ENCODE peak calls at places on chromosomes 11 and 22, in seven cellular contexts. B is effector memory CD8-positive, alpha-beta T cell; P is RWPE2; Q is left ventricle myocardium superior; G is Right ventricle myocardium inferior; D is gastroesophageal sphincter; Z is gastrocnemius medialis. C is an unnamed sample.

GRCh38 chr11:103055174-103055890 is 36.6 kb downstream of the DCUN1D5 start:
- ATAC-seq in Q (no peak), G (no peak), B (peak), D (no peak), Z (no peak), P (peak), C (no peak)

GRCh38 chr22:35384567-35384966 is 3.7 kb downstream of the HMOX1 start:
- ATAC-seq in P (no peak), Q (no peak), Z (no peak), D (no peak), B (no peak), G (no peak), C (no peak)

GRCh38 chr11:74971424-74971823 is 17.3 kb upstream of the NEU3 start:
- ATAC-seq in Q (no peak), Z (no peak), G (no peak), B (no peak), D (no peak), P (no peak), C (no peak)

GRCh38 chr22:30490399-30490798 is 15.1 kb downstream of the SEC14L4 start:
- ATAC-seq in Z (no peak), P (no peak), Q (no peak), D (no peak), G (no peak), B (no peak), C (no peak)

GRCh38 chr11:111549196-111549868 is 8.8 kb downstream of the LAYN start:
- ATAC-seq in B (no peak), Z (no peak), P (no peak), D (no peak), G (no peak), Q (no peak), C (no peak)

GRCh38 chr22:45630436-45630835 is 41.2 kb upstream of the ATXN10 start:
- ATAC-seq in P (no peak), B (no peak), D (no peak), Q (no peak), G (no peak), Z (no peak), C (no peak)

GRCh38 chr11:62444271-62444833 is 25.5 kb downstream of the SCGB1A1 start:
- ATAC-seq in D (peak), Z (peak), B (peak), P (no peak), G (peak), Q (peak), C (peak)

GRCh38 chr11:985435-985834 is 51.1 kb downstream of the MUC6 start:
- ATAC-seq in Q (no peak), D (no peak), P (no peak), Z (no peak), B (no peak), G (no peak), C (no peak)

GRCh38 chr11:34616830-34617504 is 3.9 kb upstream of the EHF start:
- ATAC-seq in G (peak), P (no peak), Q (peak), B (no peak), D (no peak), Z (no peak), C (no peak)

GRCh38 chr11:57459112-57460016 is 964 bp upstream of the RTN4RL2 start:
- ATAC-seq in P (no peak), G (no peak), B (peak), Q (no peak), D (no peak), Z (peak), C (peak)

GRCh38 chr11:45864041-45864440 is 16.8 kb downstream of the CRY2 start:
- ATAC-seq in P (no peak), Z (no peak), B (no peak), Q (no peak), D (no peak), G (no peak), C (no peak)

GRCh38 chr11:34439521-34440258 is 956 bp downstream of the CAT start:
- ATAC-seq in D (no peak), G (no peak), Q (no peak), P (no peak), Z (no peak), B (no peak), C (no peak)

GRCh38 chr22:39908737-39909136 is 7.9 kb downstream of the GRAP2 start:
- ATAC-seq in Z (no peak), D (no peak), Q (no peak), G (no peak), P (peak), B (peak), C (no peak)

GRCh38 chr11:93528757-93529639 is 14.2 kb downstream of the SMCO4 start:
- ATAC-seq in Q (peak), P (no peak), B (no peak), G (peak), D (peak), Z (peak), C (no peak)

GRCh38 chr11:35473975-35474374 is 51.4 kb downstream of the PAMR1 start:
- ATAC-seq in Z (no peak), B (no peak), P (no peak), G (no peak), Q (no peak), D (no peak), C (no peak)

GRCh38 chr11:57406337-57406904 is 16.0 kb upstream of the PRG2 start:
- ATAC-seq in D (peak), G (peak), B (no peak), P (peak), Q (peak), Z (peak), C (peak)

GRCh38 chr11:65663634-65664200 is 1.0 kb upstream of the RELA start:
- ATAC-seq in Z (peak), P (peak), G (peak), D (peak), Q (peak), B (no peak), C (peak)

GRCh38 chr11:5620606-5621521 is 3.9 kb upstream of the TRIM34 start:
- ATAC-seq in Q (peak), Z (no peak), D (no peak), G (peak), B (no peak), P (peak), C (no peak)

GRCh38 chr11:130310622-130311021 is 4.1 kb downstream of the ZBTB44 start:
- ATAC-seq in G (no peak), Q (no peak), P (no peak), D (no peak), Z (no peak), B (no peak), C (no peak)

GRCh38 chr11:72783144-72783910 is 10.5 kb downstream of the STARD10 start:
- ATAC-seq in Q (no peak), P (no peak), B (no peak), G (no peak), Z (no peak), D (no peak), C (no peak)

GRCh38 chr22:35205956-35206355 is 51.3 kb upstream of the HMGXB4 start:
- ATAC-seq in G (no peak), B (no peak), P (peak), Q (no peak), Z (no peak), D (no peak), C (no peak)

GRCh38 chr11:46504817-46505613 is 88.8 kb downstream of the AMBRA1 start:
- ATAC-seq in P (no peak), Z (no peak), D (no peak), Q (peak), G (no peak), B (no peak), C (no peak)

GRCh38 chr11:11137339-11137738 is 215.7 kb downstream of the CSNK2A3 start:
- ATAC-seq in B (peak), Q (no peak), Z (no peak), G (no peak), P (no peak), D (no peak), C (no peak)

GRCh38 chr11:11640996-11641395 is 19.2 kb upstream of the GALNT18 start:
- ATAC-seq in Z (no peak), B (no peak), Q (no peak), D (no peak), P (no peak), G (no peak), C (no peak)

GRCh38 chr11:46322759-46323158 is 24.5 kb upstream of the DGKZ start:
- ATAC-seq in Q (no peak), B (no peak), Z (no peak), P (no peak), D (no peak), G (no peak), C (no peak)

GRCh38 chr22:19848298-19849224 is 6.1 kb downstream of the GNB1L start:
- ATAC-seq in B (no peak), D (no peak), Z (peak), Q (no peak), G (no peak), P (peak), C (no peak)

GRCh38 chr22:26045855-26046254 is 123.4 kb upstream of the SEZ6L start:
- ATAC-seq in B (no peak), Q (no peak), P (no peak), D (no peak), Z (no peak), G (no peak), C (no peak)

GRCh38 chr22:25546751-25547150 is 17.7 kb upstream of the GRK3 start:
- ATAC-seq in D (no peak), B (no peak), G (peak), Q (peak), Z (no peak), P (no peak), C (peak)

GRCh38 chr11:13040969-13041561 is 31.9 kb downstream of the RASSF10 start:
- ATAC-seq in B (no peak), Q (no peak), Z (no peak), D (no peak), P (no peak), G (no peak), C (no peak)

GRCh38 chr22:38941488-38941987 is 15.9 kb upstream of the APOBEC3A start:
- ATAC-seq in D (no peak), Q (peak), P (no peak), Z (no peak), G (no peak), B (peak), C (peak)

GRCh38 chr11:73047773-73048371 is 94.2 kb downstream of the FCHSD2 start:
- ATAC-seq in P (no peak), Q (peak), Z (no peak), G (no peak), D (no peak), B (peak), C (peak)

GRCh38 chr22:19626042-19626560 is 88.2 kb upstream of the SEPTIN5 start:
- ATAC-seq in D (no peak), Q (no peak), P (no peak), G (no peak), B (no peak), Z (no peak), C (no peak)

C was measured in stimulated activated memory B cell treated with anti-CD40 and anti-IgM and Interleukin-4, amounts not matched to agents 10 μg/mL and 1 μg/mL and 100 μg/mL, for 72 hours.